ENCODE peak calls at places on chromosomes 3 and 15, in five cellular contexts. G is HepG2, T is SK-N-SH, P is GM12878, H is K562. Z is an unnamed sample.

GRCh38 chr15:72285927-72286516 is 13.7 kb upstream of the PARP6 start:
- DNase-seq in P (no peak), T (peak), G (peak), H (peak), Z (peak)

GRCh38 chr15:31302778-31303433 is 23.7 kb upstream of the KLF13 start:
- DNase-seq in G (no peak), T (no peak), H (no peak), P (no peak), Z (no peak)

GRCh38 chr3:179045719-179046402 is 25.7 kb downstream of the ZMAT3 start:
- DNase-seq in H (no peak), P (peak), G (no peak), T (no peak), Z (no peak)

GRCh38 chr3:32200991-32201758 is 37.3 kb upstream of the CMTM8 start:
- DNase-seq in T (no peak), H (no peak), P (no peak), G (no peak), Z (no peak)

GRCh38 chr3:59772416-59773408 is 722.9 kb upstream of the CFAP20DC start:
- DNase-seq in G (no peak), H (no peak), T (no peak), P (no peak), Z (no peak)

GRCh38 chr3:12508316-12508715 is 24.0 kb downstream of the TSEN2 start:
- DNase-seq in T (no peak), G (no peak), P (no peak), H (no peak), Z (no peak)

GRCh38 chr3:21573291-21573690 is 177.7 kb downstream of the ZNF385D start:
- DNase-seq in P (no peak), T (no peak), G (no peak), H (no peak), Z (no peak)

GRCh38 chr3:49750056-49750455 is 26.3 kb upstream of the GMPPB start:
- DNase-seq in P (no peak), T (no peak), H (no peak), G (peak), Z (no peak)

GRCh38 chr15:47300035-47300434 is 417.3 kb upstream of the SEMA6D start:
- DNase-seq in P (no peak), G (no peak), T (no peak), H (no peak), Z (no peak)

GRCh38 chr15:36643551-36643950 is 64.1 kb downstream of the CDIN1 start:
- DNase-seq in G (no peak), T (no peak), P (no peak), H (no peak), Z (peak)

GRCh38 chr3:125087768-125088391 is 32.1 kb upstream of the HEG1 start:
- DNase-seq in T (no peak), P (no peak), G (no peak), H (no peak), Z (no peak)

GRCh38 chr3:133040696-133041523 is 2.7 kb downstream of the TMEM108 start:
- DNase-seq in T (peak), G (peak), H (peak), P (peak), Z (peak)

GRCh38 chr3:127761101-127761802 is 61.1 kb downstream of the MGLL start:
- DNase-seq in G (no peak), P (no peak), H (no peak), T (no peak), Z (no peak)

GRCh38 chr3:125132815-125133214 is 77.0 kb upstream of the HEG1 start:
- DNase-seq in H (no peak), P (no peak), G (no peak), T (no peak), Z (no peak)

GRCh38 chr3:111895079-111895478 is 36.0 kb downstream of the PHLDB2 start:
- DNase-seq in T (peak), G (peak), P (no peak), H (no peak), Z (peak)

GRCh38 chr3:141000027-141000663 is 51.0 kb upstream of the SPSB4 start:
- DNase-seq in P (peak), H (peak), T (peak), G (peak), Z (peak)

DNA sequence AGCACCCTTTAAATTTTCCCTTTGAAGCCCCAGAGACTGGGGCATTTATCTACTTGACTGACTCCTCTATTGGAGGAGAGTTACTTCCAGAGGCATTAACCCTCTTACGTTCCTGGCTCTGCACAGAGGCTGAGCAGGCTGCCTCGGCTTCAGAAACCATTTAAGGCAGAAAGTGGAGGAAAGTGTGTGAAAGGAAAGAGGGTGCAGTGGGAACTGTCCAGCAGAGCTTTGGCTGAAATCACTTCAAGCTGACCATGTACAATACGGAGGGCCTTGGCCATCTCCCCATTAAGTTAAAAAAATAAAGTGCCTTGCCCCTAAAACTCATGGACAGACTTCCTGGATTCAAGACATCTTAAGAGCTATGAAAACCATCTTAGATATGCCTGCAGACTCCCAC is 238.7 kb downstream of the SV2B start:
- DNase-seq in G (no peak), P (no peak), H (no peak), T (no peak), Z (no peak)
- TF ChIP-seq ZBTB33 in G (no peak), P (no peak), H (no peak), T (no peak), Z (no peak)

GRCh38 chr3:5145120-5145519 is 23.0 kb downstream of the ARL8B start:
- DNase-seq in H (no peak), P (no peak), G (no peak), T (no peak), Z (no peak)
- TF ChIP-seq ZBTB33 in H (no peak), P (no peak), G (no peak), T (no peak), Z (no peak)

GRCh38 chr3:134318166-134318565 is 56.1 kb downstream of the AMOTL2 start:
- DNase-seq in T (no peak), H (no peak), G (no peak), P (no peak), Z (no peak)
- TF ChIP-seq ZBTB33 in T (no peak), H (no peak), G (no peak), P (no peak), Z (no peak)

GRCh38 chr15:68292967-68293366 is 15.4 kb downstream of the FEM1B start:
- DNase-seq in P (no peak), H (no peak), G (no peak), T (no peak), Z (no peak)
- TF ChIP-seq ZBTB33 in P (no peak), H (no peak), G (no peak), T (no peak), Z (no peak)

DNA sequence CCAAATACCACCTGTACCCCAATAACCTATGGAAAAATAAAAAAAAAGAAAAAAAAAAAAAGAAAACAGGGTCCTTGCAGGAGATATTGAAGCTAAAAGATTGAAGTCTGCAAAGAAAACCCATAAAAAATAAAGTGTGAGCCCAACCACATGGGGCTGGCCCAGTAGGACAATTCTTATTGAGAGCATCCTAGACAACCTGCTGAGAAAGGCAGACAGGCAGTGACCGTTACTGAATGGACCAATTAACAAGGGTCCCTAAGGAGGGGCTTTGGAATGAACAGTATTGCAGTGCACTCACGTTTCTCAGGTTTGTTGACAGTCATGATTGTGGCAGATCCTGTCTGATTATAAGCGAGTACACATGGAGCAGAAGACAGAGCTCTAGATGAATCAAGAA is 168.7 kb downstream of the LSAMP start:
- DNase-seq in T (no peak), G (no peak), P (no peak), H (no peak), Z (no peak)
- TF ChIP-seq ZBTB33 in T (no peak), G (no peak), P (no peak), H (no peak), Z (no peak)

DNA sequence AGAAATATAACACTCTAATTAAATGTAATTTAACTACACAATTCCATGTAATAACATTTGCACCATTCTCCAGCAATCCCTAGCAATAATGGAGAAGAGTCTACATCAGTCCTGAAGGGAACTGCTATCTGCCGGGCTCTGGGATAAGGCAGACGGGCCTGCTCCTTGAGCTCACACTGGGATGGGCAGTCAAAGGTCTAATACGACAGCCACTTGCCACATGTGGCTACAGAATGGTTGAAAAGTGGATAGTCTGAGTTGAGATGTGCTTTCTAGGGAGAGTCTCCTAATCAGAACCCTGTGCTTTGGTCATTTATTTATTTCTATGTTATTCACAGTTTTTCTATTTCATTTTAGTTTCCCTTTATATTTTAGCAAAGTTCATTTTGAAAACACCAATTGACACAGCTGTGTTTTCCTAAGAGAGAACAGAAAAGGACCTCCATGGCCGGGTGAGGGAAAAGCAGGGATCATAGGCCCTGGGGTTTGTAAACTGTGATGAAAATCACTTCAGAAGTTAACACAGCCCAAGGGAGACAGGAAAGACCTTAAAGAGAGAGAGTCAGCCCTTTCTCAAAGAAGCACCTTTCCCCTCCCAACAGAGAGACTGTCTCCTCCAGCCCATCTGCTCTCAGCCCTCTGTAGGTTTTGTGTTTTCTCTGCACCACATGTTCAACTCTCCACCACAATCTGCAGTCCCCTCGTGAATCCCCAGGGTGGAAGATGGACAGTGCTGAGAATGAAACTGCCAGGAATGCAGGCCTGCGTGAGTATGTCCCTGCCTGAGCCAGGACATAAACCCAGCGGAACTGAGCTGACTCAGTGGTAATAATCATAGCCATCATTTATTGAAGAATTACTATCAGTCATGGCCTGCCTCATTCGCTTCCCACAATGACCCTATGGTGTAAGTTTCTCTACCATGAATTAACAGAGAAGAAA is 11.6 kb downstream of the FSIP1 start:
- DNase-seq in T (no peak), G (no peak), P (no peak), H (no peak), Z (no peak)
- TF ChIP-seq ZBTB33 in T (no peak), G (no peak), P (no peak), H (no peak), Z (no peak)

DNA sequence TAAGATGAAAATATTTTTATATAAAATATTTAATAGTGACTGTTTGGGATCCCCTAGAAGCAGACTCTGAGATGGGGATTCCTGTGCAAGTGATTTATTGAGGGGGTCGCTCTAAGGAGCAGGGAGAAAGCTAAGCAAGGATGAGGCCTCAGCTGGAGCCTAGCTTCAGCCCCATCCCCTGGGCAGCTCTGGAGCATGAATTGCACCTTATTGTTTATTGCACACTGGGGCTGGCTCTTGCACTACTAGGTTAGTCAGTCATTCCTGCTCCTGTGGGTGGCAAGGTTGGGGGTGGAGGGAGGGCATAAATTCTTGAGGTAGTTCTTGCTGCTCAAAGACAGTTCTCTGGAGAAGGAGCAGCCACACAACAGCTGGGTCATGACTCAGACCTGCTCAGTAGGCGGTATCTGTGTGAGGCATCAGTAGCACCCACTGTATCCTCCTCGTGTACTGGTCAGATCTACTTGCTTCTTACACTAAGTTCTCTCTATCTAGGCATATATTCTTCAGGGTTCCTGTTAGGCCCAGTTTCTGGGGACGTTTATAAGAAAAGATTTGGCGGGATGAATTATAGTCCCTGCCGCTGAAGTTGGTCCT is 27.2 kb upstream of the TNFSF10 start:
- DNase-seq in P (no peak), T (no peak), G (no peak), H (peak), Z (peak)
- TF ChIP-seq ZBTB33 in P (no peak), T (no peak), G (no peak), H (no peak), Z (no peak)

GRCh38 chr3:81967362-81967761 is 205.9 kb upstream of the GBE1 start:
- DNase-seq in T (no peak), G (no peak), P (no peak), H (no peak), Z (no peak)
- TF ChIP-seq ZBTB33 in T (no peak), G (no peak), P (no peak), H (no peak), Z (no peak)

DNA sequence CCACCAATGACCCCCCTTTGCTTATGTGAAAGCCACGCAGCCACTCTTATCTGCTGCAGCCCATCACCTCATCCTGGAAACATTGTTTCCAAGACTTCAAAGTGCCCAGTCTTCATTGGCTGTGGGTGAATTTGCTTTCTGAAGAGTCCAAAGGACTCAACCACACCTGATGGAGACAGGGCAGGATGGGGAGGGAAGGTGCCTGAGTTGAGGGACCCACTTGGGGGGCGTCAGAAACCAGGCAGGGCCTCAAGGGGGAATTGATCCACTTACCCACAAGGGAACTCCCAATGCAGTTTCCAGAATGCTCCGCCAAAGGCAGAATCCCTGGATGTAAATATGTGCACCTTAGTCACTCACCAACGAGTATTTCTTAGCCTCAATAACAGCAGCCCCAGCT is 147.9 kb upstream of the ATP2B2 start:
- DNase-seq in H (no peak), G (no peak), P (no peak), T (no peak), Z (no peak)
- TF ChIP-seq ZBTB33 in H (no peak), G (no peak), P (no peak), T (no peak), Z (no peak)